ENCODE peak calls at places on chromosomes 6 and 20, in seven cellular contexts. V, U, B, C, J, N and I are unnamed samples.
A peak's percentile ranks its signal among the peaks of the same experiment; 100 is the strongest.

GRCh38 chr6:43035495-43036194 is 14.2 kb downstream of the RRP36 start:
- DNase-seq in C (no peak), B (no peak), U (no peak), V (no peak), N (no peak), J (no peak), I (no peak)

GRCh38 chr6:45001663-45002062 is 326.5 kb upstream of the RUNX2 start:
- DNase-seq in U (no peak), V (no peak), B (no peak), C (no peak), J (no peak), N (no peak), I (no peak)

GRCh38 chr6:116022841-116023380 is 37.8 kb downstream of the FRK start:
- DNase-seq in V (no peak), U (no peak), J (no peak), B (no peak), C (no peak), N (no peak), I (no peak)

GRCh38 chr6:147063469-147064031 is 140.7 kb upstream of the STXBP5 start:
- DNase-seq in J (no peak), V (no peak), U (no peak), N (peak; percentile 89), B (no peak), C (no peak), I (no peak)

GRCh38 chr20:59784365-59785117 is 148.9 kb downstream of the SYCP2 start:
- DNase-seq in V (peak; percentile 41), U (peak; percentile 90), N (no peak), B (peak; percentile 53), J (no peak), C (no peak), I (no peak)

GRCh38 chr6:161058746-161059145 is 67.2 kb downstream of the MAP3K4 start:
- DNase-seq in U (no peak), J (no peak), V (no peak), N (peak; percentile 20), C (no peak), B (no peak), I (no peak)

GRCh38 chr20:37524859-37525708 is 2.6 kb downstream of the BLCAP start:
- DNase-seq in C (peak; percentile 25), J (no peak), U (no peak), N (peak; percentile 21), V (no peak), B (peak; percentile 70), I (no peak)

GRCh38 chr6:37794825-37795224 is 24.7 kb upstream of the ZFAND3 start:
- DNase-seq in C (no peak), U (no peak), B (no peak), V (no peak), N (peak; percentile 64), J (no peak), I (no peak)

GRCh38 chr6:142913511-142914047 is 31.4 kb downstream of the HIVEP2 start:
- DNase-seq in B (no peak), C (peak; percentile 34), J (peak; percentile 12), V (no peak), N (no peak), U (no peak), I (no peak)

GRCh38 chr6:16511048-16511660 is 250.1 kb downstream of the ATXN1 start:
- DNase-seq in B (no peak), U (no peak), V (no peak), J (peak; percentile 21), C (no peak), N (peak; percentile 48), I (no peak)

GRCh38 chr6:16821834-16822264 is 60.6 kb upstream of the ATXN1 start:
- DNase-seq in C (no peak), U (no peak), V (no peak), B (no peak), N (no peak), J (no peak), I (no peak)

GRCh38 chr20:11777861-11778570 is 139.7 kb upstream of the BTBD3 start:
- DNase-seq in N (peak; percentile 40), B (no peak), U (no peak), V (no peak), C (no peak), J (no peak), I (no peak)

GRCh38 chr20:60101201-60101893 is 143.1 kb downstream of the CDH26 start:
- DNase-seq in B (no peak), V (no peak), C (peak; percentile 87), J (no peak), N (no peak), U (no peak), I (no peak)

GRCh38 chr20:52746768-52747167 is 225.4 kb upstream of the TSHZ2 start:
- DNase-seq in U (no peak), B (no peak), N (no peak), V (no peak), J (no peak), C (no peak), I (no peak)

GRCh38 chr6:13561624-13562267 is 12.7 kb upstream of the SIRT5 start:
- DNase-seq in C (peak; percentile 52), J (peak; percentile 40), B (no peak), V (no peak), N (no peak), U (no peak), I (no peak)

GRCh38 chr20:34220581-34220980 is 20.6 kb upstream of the ASIP start:
- DNase-seq in N (peak; percentile 28), B (no peak), V (no peak), U (peak; percentile 8), C (no peak), J (no peak), I (no peak)

GRCh38 chr6:168130168-168130651 is 51.2 kb upstream of the FRMD1 start:
- DNase-seq in C (no peak), B (peak; percentile 79), U (peak; percentile 87), J (no peak), N (no peak), V (peak; percentile 28), I (no peak)

GRCh38 chr6:42405025-42405424 is 46.7 kb downstream of the TRERF1 start:
- DNase-seq in U (no peak), B (peak; percentile 66), C (no peak), V (no peak), J (no peak), N (peak; percentile 86), I (no peak)

DNA sequence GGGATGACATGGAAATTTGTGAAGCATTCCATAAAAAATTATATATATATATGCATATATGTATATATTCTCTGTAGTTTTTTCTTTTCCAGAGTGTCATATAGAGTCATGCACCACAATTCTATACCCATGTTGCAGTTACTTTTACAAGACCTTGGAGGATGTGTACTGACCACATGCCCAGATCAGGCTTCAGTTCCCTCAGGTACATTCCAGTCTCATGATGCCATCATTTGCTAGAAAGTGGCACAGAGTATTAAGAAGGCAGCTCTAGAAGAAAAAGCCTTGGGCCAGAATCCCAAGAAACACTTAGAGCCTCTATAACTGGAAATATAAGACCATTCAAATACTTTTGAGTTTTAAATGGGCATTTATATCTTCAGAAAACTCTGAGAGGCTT is 685.5 kb upstream of the FLRT3 start:
- DNase-seq in U (no peak), J (no peak), V (no peak), N (no peak), C (no peak), B (no peak), I (no peak)
- H3K4me3 ChIP-seq in U (no peak overlapping the region), J (no peak overlapping the region), V (no peak overlapping the region), N (no peak overlapping the region), C (no peak overlapping the region), B (no peak overlapping the region), I (no peak overlapping the region)

DNA sequence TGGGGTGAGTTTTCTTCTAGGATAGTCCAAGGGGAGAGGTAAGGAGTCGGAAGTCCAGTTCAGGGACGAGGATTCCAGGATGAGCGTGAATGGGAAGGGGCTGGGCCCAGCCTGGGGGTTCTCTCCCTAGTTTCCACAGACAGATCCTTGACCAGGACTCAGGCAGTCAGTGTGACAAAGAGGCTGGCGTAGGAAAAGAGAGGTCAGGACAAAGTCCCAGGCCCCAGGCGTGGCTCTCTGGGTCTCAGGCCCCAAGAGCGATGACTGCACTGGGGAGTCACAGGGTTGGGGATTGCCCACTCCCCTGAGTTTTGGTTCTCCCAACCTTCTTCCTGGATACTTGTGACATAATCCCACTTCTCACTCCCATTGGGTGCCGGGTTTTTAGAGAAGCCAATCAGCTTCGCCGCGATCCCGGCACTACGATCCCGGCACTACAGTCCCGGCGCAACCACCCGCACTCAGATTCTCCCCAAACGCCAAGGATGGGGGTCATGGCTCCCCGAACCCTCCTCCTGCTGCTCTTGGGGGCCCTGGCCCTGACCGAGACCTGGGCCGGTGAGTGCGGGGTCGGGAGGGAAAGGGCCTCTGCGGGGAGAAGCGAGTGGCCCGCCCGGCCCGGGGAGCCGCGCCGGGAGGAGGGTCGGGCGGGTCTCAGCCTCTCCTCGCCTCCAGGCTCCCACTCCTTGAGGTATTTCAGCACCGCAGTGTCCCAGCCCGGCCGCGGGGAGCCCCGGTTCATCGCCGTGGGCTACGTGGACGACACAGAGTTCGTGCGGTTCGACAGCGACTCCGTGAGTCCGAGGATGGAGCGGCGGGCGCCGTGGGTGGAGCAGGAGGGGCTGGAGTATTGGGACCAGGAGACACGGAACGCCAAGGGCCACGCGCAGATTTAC is 46.2 kb upstream of the TRIM26 start:
- DNase-seq in C (peak; percentile 76), V (peak; percentile 78), U (peak; percentile 94), J (peak; percentile 63), B (peak; percentile 95), N (peak; percentile 81), I (no peak)
- TF ChIP-seq POLR2A in C (no peak), V (peak; percentile 45), U (no peak), J (no peak), B (no peak), N (peak; percentile 59), I (no peak)

GRCh38 chr6:35759401-35759800 is 17.0 kb upstream of the CLPSL2 start:
- DNase-seq in J (no peak), U (no peak), B (no peak), V (no peak), N (no peak), C (no peak), I (no peak)

GRCh38 chr6:35755525-35755924 is 18.7 kb downstream of the ARMC12 start:
- DNase-seq in N (no peak), B (no peak), V (no peak), C (no peak), J (no peak), U (no peak), I (no peak)

GRCh38 chr6:35754452-35755321 is 17.9 kb downstream of the ARMC12 start:
- DNase-seq in C (no peak), J (no peak), U (no peak), B (no peak), N (peak; percentile 45), V (no peak), I (no peak)

GRCh38 chr6:35752330-35752729 is 15.5 kb downstream of the ARMC12 start:
- DNase-seq in B (no peak), N (no peak), U (no peak), J (no peak), V (peak; percentile 1), C (no peak), I (no peak)

GRCh38 chr6:35757461-35758123 is 18.8 kb upstream of the CLPSL2 start:
- DNase-seq in C (no peak), U (no peak), V (no peak), B (no peak), J (no peak), N (peak; percentile 28), I (no peak)
- TF ChIP-seq CTCF in C (no peak), U (peak; percentile 2), V (no peak), B (no peak), J (no peak), N (peak; percentile 29), I (peak; percentile 20)

DNA sequence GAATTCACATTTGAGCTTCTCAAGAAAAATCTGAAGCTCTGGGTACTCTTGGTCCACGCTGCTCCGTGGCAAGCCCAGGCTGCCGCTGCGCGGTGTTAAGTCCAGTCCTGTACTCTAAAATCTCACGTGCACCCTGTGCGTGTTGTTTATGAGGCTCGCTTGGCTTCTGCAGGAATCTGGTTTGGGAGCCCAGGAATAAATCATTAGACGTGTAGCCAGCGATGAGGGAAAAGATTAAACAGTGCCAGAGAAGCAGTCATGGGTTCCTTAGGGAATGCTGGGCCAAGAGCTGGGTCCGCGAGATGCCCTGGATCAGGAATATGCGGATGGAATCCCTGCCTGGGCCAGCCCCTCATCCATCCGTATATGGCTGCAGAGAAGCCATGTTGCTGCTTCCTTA is 87.3 kb downstream of the KCNB1 start:
- DNase-seq in U (peak; percentile 93), J (peak; percentile 72), N (no peak), B (peak; percentile 87), C (no peak), V (peak; percentile 67), I (no peak)
- H3K4me3 ChIP-seq in U (peak overlapping the region; percentile 32), J (no peak overlapping the region), N (no peak overlapping the region), B (no peak overlapping the region), C (no peak overlapping the region), V (no peak overlapping the region), I (no peak overlapping the region)